ENCODE peak calls at places on chromosomes 4 and X, in four cellular contexts. K, T, Y and O are unnamed samples.

GRCh38 chr4:72031868-72032619 is at the start of gene NPFFR2:
- DNase-seq in T (no peak), Y (no peak), K (peak; percentile 7), O (no peak)

GRCh38 chr4:94455081-94455480 is 3.3 kb downstream of the PDLIM5 start:
- DNase-seq in K (peak; percentile 22), T (no peak), Y (no peak), O (no peak)

GRCh38 chrX:69069086-69069445 is 96.2 kb downstream of the PJA1 start:
- DNase-seq in Y (no peak), K (no peak), T (no peak), O (no peak)

GRCh38 chrX:151098996-151099395 is 77.4 kb upstream of the GPR50 start:
- DNase-seq in T (no peak), K (peak; percentile 73), Y (no peak), O (no peak)

GRCh38 chrX:33908074-33908473 is 224.0 kb downstream of the FAM47A start:
- DNase-seq in Y (no peak), T (no peak), K (no peak), O (no peak)

GRCh38 chr4:84277923-84278322 is 221.2 kb downstream of the NKX6-1 start:
- DNase-seq in T (no peak), Y (no peak), K (no peak), O (no peak)

GRCh38 chr4:134189480-134189879 is 12.1 kb downstream of the PABPC4L start:
- DNase-seq in T (no peak), Y (no peak), K (no peak), O (no peak)

GRCh38 chr4:67531349-67531748 is 14.0 kb downstream of the CENPC start:
- DNase-seq in Y (no peak), K (no peak), T (no peak), O (no peak)

GRCh38 chrX:119391279-119391678 is 7.9 kb upstream of the SLC25A43 start:
- DNase-seq in K (peak; percentile 30), Y (no peak), T (no peak), O (peak; percentile 29)

GRCh38 chr4:110787109-110787508 is 164.2 kb upstream of the PITX2 start:
- DNase-seq in T (no peak), K (no peak), Y (no peak), O (no peak)

GRCh38 chr4:77776182-77777134 is 42.7 kb downstream of the CNOT6L start:
- DNase-seq in Y (no peak), K (no peak), T (no peak), O (no peak)

GRCh38 chrX:82666355-82666754 is 841.7 kb upstream of the POU3F4 start:
- DNase-seq in K (no peak), Y (no peak), T (no peak), O (no peak)
- TF ChIP-seq SPI1 in K (no peak), Y (no peak), T (no peak), O (no peak)

DNA sequence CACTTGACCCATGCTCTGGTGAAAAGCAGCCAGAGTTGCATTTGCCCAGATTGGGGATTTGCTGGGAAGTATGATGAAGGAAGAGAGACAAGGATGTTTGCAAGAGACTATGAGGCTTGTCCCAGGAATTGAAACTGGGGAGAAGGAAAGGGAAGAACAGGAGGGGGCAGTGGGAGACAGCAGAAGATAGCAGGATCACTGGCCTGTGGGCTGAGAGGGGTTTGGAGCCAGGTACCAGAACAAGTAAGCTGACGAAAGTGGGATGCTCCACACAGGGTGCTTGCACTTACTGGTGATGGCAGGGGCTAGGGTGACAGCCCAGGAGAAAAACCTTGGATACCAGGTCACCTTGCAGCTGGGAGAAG is 3.4 kb upstream of the LETM1 start:
- DNase-seq in K (no peak), Y (no peak), T (no peak), O (no peak)
- TF ChIP-seq POLR2AphosphoS5 in K (no peak), Y (no peak), T (no peak), O (no peak)

GRCh38 chr4:188282620-188283232 is 143.5 kb downstream of the TRIML1 start:
- DNase-seq in T (no peak), K (no peak), Y (no peak), O (no peak)
- TF ChIP-seq SPI1 in T (no peak), K (no peak), Y (no peak), O (no peak)

DNA sequence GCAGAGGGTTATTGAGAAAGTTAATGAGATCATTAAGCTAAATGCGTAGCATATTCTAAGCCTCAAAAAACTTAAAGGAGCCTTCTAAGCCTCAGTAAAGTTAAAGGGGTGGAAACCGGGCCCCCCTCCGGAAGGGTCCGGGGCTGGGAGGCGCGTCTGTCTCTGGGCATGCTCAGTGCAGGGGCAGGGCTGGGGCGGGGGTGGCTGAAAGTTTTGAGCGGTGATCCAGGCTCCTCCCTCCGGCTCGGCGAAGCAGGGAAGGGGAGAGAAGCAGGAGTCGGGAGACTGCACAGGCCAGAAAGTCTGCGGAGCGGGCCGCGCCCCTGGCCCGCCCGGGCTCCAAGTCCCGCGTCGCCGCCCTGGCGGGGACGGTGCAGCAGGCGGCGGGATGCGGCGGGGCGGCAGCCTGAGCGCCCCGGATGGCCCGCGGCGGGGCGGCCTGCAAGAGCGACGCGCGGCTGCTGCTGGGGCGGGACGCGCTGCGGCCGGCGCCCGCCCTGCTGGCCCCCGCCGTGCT is at the start of gene EVC:
- DNase-seq in T (no peak), Y (no peak), K (peak; percentile 41), O (peak; percentile 44)
- TF ChIP-seq POLR2AphosphoS5 in T (no peak), Y (no peak), K (no peak), O (no peak)

GRCh38 chrX:39802906-39803305 is 294.9 kb downstream of the BCOR start:
- DNase-seq in Y (no peak), T (no peak), K (no peak), O (no peak)
- TF ChIP-seq SPI1 in Y (no peak), T (no peak), K (no peak), O (no peak)

GRCh38 chr4:152513078-152513477 is 22.8 kb downstream of the FBXW7 start:
- DNase-seq in Y (no peak), T (no peak), K (no peak), O (no peak)

GRCh38 chr4:152515678-152516077 is 20.2 kb downstream of the FBXW7 start:
- DNase-seq in K (peak; percentile 8), T (no peak), Y (no peak), O (no peak)

GRCh38 chr4:152512483-152512882 is 23.4 kb downstream of the FBXW7 start:
- DNase-seq in Y (no peak), T (no peak), K (no peak), O (no peak)

GRCh38 chr4:152514356-152514755 is 21.5 kb downstream of the FBXW7 start:
- DNase-seq in K (no peak), T (no peak), Y (no peak), O (no peak)

DNA sequence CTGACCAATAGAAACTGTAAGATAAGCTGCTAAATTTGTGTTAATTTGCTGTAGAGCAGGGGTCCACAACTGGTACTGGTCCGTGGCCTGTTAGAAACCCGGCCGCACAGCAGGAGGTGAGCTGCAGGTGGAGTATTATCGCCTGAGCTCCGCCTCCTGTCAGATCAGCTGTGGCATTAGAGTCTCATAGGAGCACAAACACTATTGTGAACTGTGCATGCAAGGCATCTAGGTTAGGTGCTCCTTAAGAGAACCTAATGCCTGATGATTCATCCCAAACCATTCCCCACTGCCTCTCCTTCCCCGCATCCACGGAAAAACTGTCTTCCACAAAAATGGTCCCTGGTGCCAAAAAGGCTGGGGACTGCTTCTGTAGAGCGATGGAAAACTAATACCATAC is 19.7 kb downstream of the FBXW7 start:
- DNase-seq in Y (no peak), K (no peak), T (no peak), O (no peak)
- TF ChIP-seq POLR2AphosphoS5 in Y (no peak), K (no peak), T (no peak), O (no peak)

DNA sequence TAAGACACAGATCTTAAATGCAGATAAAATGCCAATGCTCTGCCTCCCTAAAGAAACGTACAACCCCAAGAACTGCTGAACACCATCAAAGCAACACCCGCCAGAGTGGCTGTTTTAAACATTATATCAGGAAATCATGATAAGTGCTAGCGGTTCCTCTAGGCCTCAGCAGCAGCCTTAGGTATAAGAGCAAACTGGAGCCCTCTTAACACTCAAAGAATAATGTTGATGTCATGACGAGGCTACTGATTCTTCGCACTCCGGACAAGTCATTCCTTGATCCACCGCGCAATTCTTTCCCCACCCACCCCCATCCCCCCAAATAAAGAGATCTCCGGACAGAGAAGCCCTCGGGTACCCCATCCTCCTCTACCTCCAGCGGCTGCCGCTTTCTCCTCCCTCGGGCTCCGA is 507 bp downstream of the LIN54 start:
- DNase-seq in Y (no peak), T (no peak), K (peak; percentile 32), O (no peak)
- TF ChIP-seq SPI1 in Y (no peak), T (no peak), K (no peak), O (no peak)

DNA sequence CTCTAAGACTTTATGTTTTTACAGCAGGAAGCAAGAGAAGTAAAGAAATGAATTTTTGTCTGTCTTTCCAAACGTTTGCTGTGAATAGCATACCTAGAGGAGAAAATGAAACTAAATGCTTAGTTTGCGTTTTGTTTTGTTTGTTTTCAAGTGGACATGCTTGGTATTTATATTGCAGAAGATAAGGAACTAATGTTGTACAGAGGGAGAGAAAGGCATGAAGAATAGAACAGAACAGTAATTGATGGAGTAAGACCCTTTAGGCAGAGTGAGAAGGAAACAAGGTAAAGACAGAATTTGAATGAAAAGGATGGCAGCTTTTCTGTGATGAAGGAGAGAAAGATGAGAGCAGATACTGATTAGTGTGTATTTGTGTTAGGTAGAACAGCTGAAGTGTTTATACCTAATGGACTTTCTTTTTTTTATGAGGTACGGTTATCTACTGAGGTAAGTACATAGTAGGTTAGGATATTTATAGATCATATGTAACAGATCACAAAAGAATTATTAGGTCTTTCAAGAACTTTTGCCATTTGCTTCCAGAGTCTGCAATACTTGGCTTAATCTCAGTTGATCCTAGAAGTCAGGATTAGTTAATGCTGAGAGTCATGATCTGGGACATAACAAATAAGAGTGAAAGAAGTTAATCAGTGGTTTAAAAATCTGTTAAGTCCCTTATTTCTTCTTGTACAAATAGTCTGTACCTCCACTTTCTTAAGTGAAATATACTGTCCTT is 36.9 kb downstream of the FABP2 start:
- DNase-seq in Y (no peak), T (no peak), K (no peak), O (no peak)
- TF ChIP-seq POLR2AphosphoS5 in Y (no peak), T (no peak), K (no peak), O (no peak)

DNA sequence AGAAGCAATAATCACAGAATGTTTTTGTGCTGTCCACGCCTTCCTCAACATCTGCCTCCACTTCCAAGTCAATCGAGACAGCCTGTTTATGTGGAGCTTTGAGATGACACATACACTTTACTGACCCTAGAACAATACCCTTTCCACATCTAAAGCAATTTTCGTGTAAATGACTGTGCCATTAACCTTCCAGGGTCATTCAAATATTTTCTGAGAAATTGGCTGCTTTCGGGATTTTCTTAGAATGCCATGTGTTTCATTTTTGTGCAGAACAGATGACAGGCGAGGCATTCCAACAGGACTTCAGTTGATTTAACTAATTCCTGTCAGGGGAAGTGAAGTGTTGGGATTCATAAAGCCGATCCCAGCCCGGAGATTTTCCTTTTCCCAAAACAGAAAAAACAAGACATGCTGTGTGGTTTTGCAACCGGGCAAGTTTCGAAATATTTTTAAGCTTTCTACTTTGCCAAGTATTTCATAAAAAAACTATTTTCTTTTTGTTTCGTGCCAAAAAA is 73.9 kb downstream of the SORBS2 start:
- DNase-seq in T (no peak), Y (no peak), K (no peak), O (no peak)
- TF ChIP-seq SPI1 in T (no peak), Y (no peak), K (no peak), O (no peak)